ENCODE peak calls at places on chromosomes 7 and 10, in ten cellular contexts. One of them, this sample, is unnamed.

GRCh38 chr7:55326079-55326847 is 38.9 kb upstream of the LANCL2 start:
- DNase-seq in naive thymus-derived CD8-positive, alpha-beta T cell: no peak
- DNase-seq in stimulated activated CD8-positive, alpha-beta memory T cell treated with anti-CD3 and anti-CD28 coated beads, Interleukin-7, amount 100 ng/mL, for 1 hour: no peak
- DNase-seq in NCI-H1048: no peak
- DNase-seq in T-cell: no peak
- DNase-seq in AG09319: no peak
- DNase-seq in NCI-H1105 treated with DMSO at 0.1 percent for 48 hours: no peak
- DNase-seq in heart right ventricle: no peak
- DNase-seq in skeletal muscle cell: no peak
- DNase-seq in hypothalamus: no peak
- DNase-seq in this sample: no peak

GRCh38 chr7:111184960-111185359 is 94.0 kb downstream of the LRRN3 start:
- DNase-seq in naive thymus-derived CD8-positive, alpha-beta T cell: no peak
- DNase-seq in stimulated activated CD8-positive, alpha-beta memory T cell treated with anti-CD3 and anti-CD28 coated beads, Interleukin-7, amount 100 ng/mL, for 1 hour: no peak
- DNase-seq in NCI-H1048: no peak
- DNase-seq in T-cell: no peak
- DNase-seq in AG09319: no peak
- DNase-seq in NCI-H1105 treated with DMSO at 0.1 percent for 48 hours: no peak
- DNase-seq in heart right ventricle: no peak
- DNase-seq in skeletal muscle cell: no peak
- DNase-seq in hypothalamus: no peak
- DNase-seq in this sample: no peak

GRCh38 chr7:133358728-133359127 is 105.8 kb downstream of the EXOC4 start:
- DNase-seq in naive thymus-derived CD8-positive, alpha-beta T cell: no peak
- DNase-seq in stimulated activated CD8-positive, alpha-beta memory T cell treated with anti-CD3 and anti-CD28 coated beads, Interleukin-7, amount 100 ng/mL, for 1 hour: no peak
- DNase-seq in NCI-H1048: no peak
- DNase-seq in T-cell: no peak
- DNase-seq in AG09319: no peak
- DNase-seq in NCI-H1105 treated with DMSO at 0.1 percent for 48 hours: no peak
- DNase-seq in heart right ventricle: no peak
- DNase-seq in skeletal muscle cell: no peak
- DNase-seq in hypothalamus: no peak
- DNase-seq in this sample: no peak

GRCh38 chr7:117096297-117096696 is 143.0 kb downstream of the ST7 start:
- DNase-seq in naive thymus-derived CD8-positive, alpha-beta T cell: no peak
- DNase-seq in stimulated activated CD8-positive, alpha-beta memory T cell treated with anti-CD3 and anti-CD28 coated beads, Interleukin-7, amount 100 ng/mL, for 1 hour: no peak
- DNase-seq in NCI-H1048: no peak
- DNase-seq in T-cell: no peak
- DNase-seq in AG09319: no peak
- DNase-seq in NCI-H1105 treated with DMSO at 0.1 percent for 48 hours: no peak
- DNase-seq in heart right ventricle: no peak
- DNase-seq in skeletal muscle cell: no peak
- DNase-seq in hypothalamus: no peak
- DNase-seq in this sample: no peak

GRCh38 chr7:105164751-105165150 is 150.7 kb downstream of the KMT2E start:
- DNase-seq in naive thymus-derived CD8-positive, alpha-beta T cell: no peak
- DNase-seq in stimulated activated CD8-positive, alpha-beta memory T cell treated with anti-CD3 and anti-CD28 coated beads, Interleukin-7, amount 100 ng/mL, for 1 hour: no peak
- DNase-seq in NCI-H1048: no peak
- DNase-seq in T-cell: no peak
- DNase-seq in AG09319: no peak
- DNase-seq in NCI-H1105 treated with DMSO at 0.1 percent for 48 hours: no peak
- DNase-seq in heart right ventricle: no peak
- DNase-seq in skeletal muscle cell: no peak
- DNase-seq in hypothalamus: no peak
- DNase-seq in this sample: no peak

GRCh38 chr10:129849853-129850252 is 114.2 kb downstream of the EBF3 start:
- DNase-seq in naive thymus-derived CD8-positive, alpha-beta T cell: no peak
- DNase-seq in stimulated activated CD8-positive, alpha-beta memory T cell treated with anti-CD3 and anti-CD28 coated beads, Interleukin-7, amount 100 ng/mL, for 1 hour: no peak
- DNase-seq in NCI-H1048: no peak
- DNase-seq in T-cell: no peak
- DNase-seq in AG09319: no peak
- DNase-seq in NCI-H1105 treated with DMSO at 0.1 percent for 48 hours: no peak
- DNase-seq in heart right ventricle: no peak
- DNase-seq in skeletal muscle cell: no peak
- DNase-seq in hypothalamus: no peak
- DNase-seq in this sample: no peak

GRCh38 chr10:62684911-62685310 is 119.6 kb upstream of the ADO start:
- DNase-seq in naive thymus-derived CD8-positive, alpha-beta T cell: no peak
- DNase-seq in stimulated activated CD8-positive, alpha-beta memory T cell treated with anti-CD3 and anti-CD28 coated beads, Interleukin-7, amount 100 ng/mL, for 1 hour: no peak
- DNase-seq in NCI-H1048: no peak
- DNase-seq in T-cell: no peak
- DNase-seq in AG09319: no peak
- DNase-seq in NCI-H1105 treated with DMSO at 0.1 percent for 48 hours: no peak
- DNase-seq in heart right ventricle: no peak
- DNase-seq in skeletal muscle cell: no peak
- DNase-seq in hypothalamus: no peak
- DNase-seq in this sample: no peak

GRCh38 chr7:133886081-133886480 is 241.1 kb upstream of the LRGUK start:
- DNase-seq in naive thymus-derived CD8-positive, alpha-beta T cell: no peak
- DNase-seq in stimulated activated CD8-positive, alpha-beta memory T cell treated with anti-CD3 and anti-CD28 coated beads, Interleukin-7, amount 100 ng/mL, for 1 hour: no peak
- DNase-seq in NCI-H1048: no peak
- DNase-seq in T-cell: no peak
- DNase-seq in AG09319: no peak
- DNase-seq in NCI-H1105 treated with DMSO at 0.1 percent for 48 hours: no peak
- DNase-seq in heart right ventricle: no peak
- DNase-seq in skeletal muscle cell: no peak
- DNase-seq in hypothalamus: no peak
- DNase-seq in this sample: no peak

GRCh38 chr7:55200441-55200840 is 164.7 kb upstream of the LANCL2 start:
- DNase-seq in naive thymus-derived CD8-positive, alpha-beta T cell: no peak
- DNase-seq in stimulated activated CD8-positive, alpha-beta memory T cell treated with anti-CD3 and anti-CD28 coated beads, Interleukin-7, amount 100 ng/mL, for 1 hour: no peak
- DNase-seq in NCI-H1048: no peak
- DNase-seq in T-cell: no peak
- DNase-seq in AG09319: no peak
- DNase-seq in NCI-H1105 treated with DMSO at 0.1 percent for 48 hours: no peak
- DNase-seq in heart right ventricle: no peak
- DNase-seq in skeletal muscle cell: no peak
- DNase-seq in hypothalamus: no peak
- DNase-seq in this sample: peak; percentile 35

GRCh38 chr7:29289156-29290021 is 94.8 kb downstream of the CHN2 start:
- DNase-seq in naive thymus-derived CD8-positive, alpha-beta T cell: no peak
- DNase-seq in stimulated activated CD8-positive, alpha-beta memory T cell treated with anti-CD3 and anti-CD28 coated beads, Interleukin-7, amount 100 ng/mL, for 1 hour: no peak
- DNase-seq in NCI-H1048: peak; percentile 46
- DNase-seq in T-cell: no peak
- DNase-seq in AG09319: no peak
- DNase-seq in NCI-H1105 treated with DMSO at 0.1 percent for 48 hours: peak; percentile 68
- DNase-seq in heart right ventricle: peak; percentile 22
- DNase-seq in skeletal muscle cell: peak; percentile 35
- DNase-seq in hypothalamus: peak; percentile 51
- DNase-seq in this sample: peak; percentile 7

GRCh38 chr7:95476904-95477594 is 8.7 kb upstream of the ASB4 start:
- DNase-seq in naive thymus-derived CD8-positive, alpha-beta T cell: peak; percentile 36
- DNase-seq in stimulated activated CD8-positive, alpha-beta memory T cell treated with anti-CD3 and anti-CD28 coated beads, Interleukin-7, amount 100 ng/mL, for 1 hour: no peak
- DNase-seq in NCI-H1048: peak; percentile 57
- DNase-seq in T-cell: no peak
- DNase-seq in AG09319: peak; percentile 28
- DNase-seq in NCI-H1105 treated with DMSO at 0.1 percent for 48 hours: peak; percentile 80
- DNase-seq in heart right ventricle: no peak
- DNase-seq in skeletal muscle cell: no peak
- DNase-seq in hypothalamus: peak; percentile 57
- DNase-seq in this sample: peak; percentile 67

GRCh38 chr7:154794147-154794780 is 208.7 kb downstream of the PAXIP1 start:
- DNase-seq in naive thymus-derived CD8-positive, alpha-beta T cell: no peak
- DNase-seq in stimulated activated CD8-positive, alpha-beta memory T cell treated with anti-CD3 and anti-CD28 coated beads, Interleukin-7, amount 100 ng/mL, for 1 hour: no peak
- DNase-seq in NCI-H1048: no peak
- DNase-seq in T-cell: no peak
- DNase-seq in AG09319: no peak
- DNase-seq in NCI-H1105 treated with DMSO at 0.1 percent for 48 hours: no peak
- DNase-seq in heart right ventricle: no peak
- DNase-seq in skeletal muscle cell: no peak
- DNase-seq in hypothalamus: no peak
- DNase-seq in this sample: no peak

GRCh38 chr7:105532709-105533460 is 884 bp downstream of the RINT1 start:
- DNase-seq in naive thymus-derived CD8-positive, alpha-beta T cell: no peak
- DNase-seq in stimulated activated CD8-positive, alpha-beta memory T cell treated with anti-CD3 and anti-CD28 coated beads, Interleukin-7, amount 100 ng/mL, for 1 hour: no peak
- DNase-seq in NCI-H1048: no peak
- DNase-seq in T-cell: no peak
- DNase-seq in AG09319: no peak
- DNase-seq in NCI-H1105 treated with DMSO at 0.1 percent for 48 hours: no peak
- DNase-seq in heart right ventricle: no peak
- DNase-seq in skeletal muscle cell: no peak
- DNase-seq in hypothalamus: no peak
- DNase-seq in this sample: no peak

GRCh38 chr10:19332304-19332703 is 283.7 kb downstream of the MALRD1 start:
- DNase-seq in naive thymus-derived CD8-positive, alpha-beta T cell: no peak
- DNase-seq in stimulated activated CD8-positive, alpha-beta memory T cell treated with anti-CD3 and anti-CD28 coated beads, Interleukin-7, amount 100 ng/mL, for 1 hour: no peak
- DNase-seq in NCI-H1048: no peak
- DNase-seq in T-cell: no peak
- DNase-seq in AG09319: no peak
- DNase-seq in NCI-H1105 treated with DMSO at 0.1 percent for 48 hours: no peak
- DNase-seq in heart right ventricle: no peak
- DNase-seq in skeletal muscle cell: no peak
- DNase-seq in hypothalamus: no peak
- DNase-seq in this sample: no peak